ENCODE peak calls at places on chromosomes 12 and 14, in six cellular contexts. N is endothelial cell of umbilical vein, L is A549, K is GM12878, F is K562, R is HepG2. V is an unnamed sample.

GRCh38 chr14:50520947-50521815 is 11.2 kb downstream of the MAP4K5 start:
- DNase-seq in N (peak; percentile 92), L (peak; percentile 59), K (peak; percentile 56), F (peak; percentile 10), R (no peak), V (no peak)

GRCh38 chr12:68222336-68222735 is 3.3 kb downstream of the IL26 start:
- DNase-seq in N (no peak), L (no peak), K (no peak), F (no peak), R (no peak), V (no peak)

GRCh38 chr12:69527506-69528272 is 57.5 kb downstream of the FRS2 start:
- DNase-seq in N (peak; percentile 33), L (no peak), K (no peak), F (no peak), R (no peak), V (no peak)

GRCh38 chr14:73712540-73713141 is 1.5 kb downstream of the PNMA1 start:
- DNase-seq in N (peak; percentile 35), L (no peak), K (no peak), F (peak; percentile 25), R (no peak), V (peak; percentile 79)

GRCh38 chr12:62530596-62530995 is 64.0 kb downstream of the MON2 start:
- DNase-seq in N (no peak), L (no peak), K (no peak), F (no peak), R (no peak), V (no peak)

GRCh38 chr14:90295870-90296516 is 35.7 kb downstream of the NRDE2 start:
- DNase-seq in N (no peak), L (no peak), K (no peak), F (no peak), R (no peak), V (peak; percentile 86)

GRCh38 chr12:89179245-89179644 is 173.1 kb downstream of the DUSP6 start:
- DNase-seq in N (no peak), L (no peak), K (no peak), F (no peak), R (no peak), V (no peak)

GRCh38 chr14:24315807-24316596 is 4.7 kb downstream of the LTB4R start:
- DNase-seq in N (peak; percentile 37), L (no peak), K (no peak), F (peak; percentile 62), R (peak; percentile 65), V (no peak)

GRCh38 chr12:32120419-32120818 is 13.8 kb downstream of the BICD1 start:
- DNase-seq in N (peak; percentile 27), L (no peak), K (no peak), F (no peak), R (no peak), V (no peak)

GRCh38 chr12:114694436-114695304 is 10.7 kb upstream of the TBX3 start:
- DNase-seq in N (no peak), L (no peak), K (no peak), F (no peak), R (no peak), V (no peak)

GRCh38 chr14:81625343-81625742 is 91.7 kb upstream of the SEL1L start:
- DNase-seq in N (no peak), L (peak; percentile 8), K (no peak), F (no peak), R (peak; percentile 28), V (peak; percentile 46)

GRCh38 chr12:131074221-131075083 is 120.7 kb downstream of the ADGRD1 start:
- DNase-seq in N (no peak), L (no peak), K (no peak), F (no peak), R (no peak), V (no peak)

GRCh38 chr14:96811265-96811664 is 14.1 kb downstream of the VRK1 start:
- DNase-seq in N (no peak), L (no peak), K (no peak), F (no peak), R (no peak), V (no peak)

GRCh38 chr12:94644622-94645021 is 5.7 kb downstream of the TMCC3 start:
- DNase-seq in N (peak; percentile 78), L (no peak), K (peak; percentile 49), F (no peak), R (no peak), V (peak; percentile 48)

GRCh38 chr14:88695873-88696272 is 96.9 kb downstream of the EML5 start:
- DNase-seq in N (no peak), L (no peak), K (no peak), F (no peak), R (no peak), V (no peak)

GRCh38 chr14:63200767-63201166 is 3.5 kb upstream of the RHOJ start:
- DNase-seq in N (no peak), L (no peak), K (no peak), F (no peak), R (no peak), V (no peak)

GRCh38 chr14:75306917-75307699 is 28.5 kb downstream of the FOS start:
- DNase-seq in N (no peak), L (peak; percentile 66), K (no peak), F (peak; percentile 23), R (no peak), V (peak; percentile 70)

GRCh38 chr12:15151141-15152091 is 69.8 kb downstream of the RERG start:
- DNase-seq in N (peak; percentile 50), L (no peak), K (no peak), F (no peak), R (peak; percentile 5), V (peak; percentile 14)

GRCh38 chr14:32078030-32078793 is 1.1 kb downstream of the ARHGAP5 start:
- DNase-seq in N (peak; percentile 67), L (peak; percentile 21), K (no peak), F (peak; percentile 17), R (peak; percentile 70), V (peak; percentile 21)

GRCh38 chr12:14259481-14260010 is 105.9 kb upstream of the ATF7IP start:
- DNase-seq in N (no peak), L (no peak), K (no peak), F (no peak), R (no peak), V (no peak)

GRCh38 chr12:101078881-101079280 is 131.2 kb downstream of the SLC5A8 start:
- DNase-seq in N (no peak), L (no peak), K (no peak), F (no peak), R (no peak), V (no peak)

GRCh38 chr14:73873660-73874059 is 13.0 kb upstream of the ZNF410 start:
- DNase-seq in N (no peak), L (no peak), K (no peak), F (no peak), R (no peak), V (no peak)

DNA sequence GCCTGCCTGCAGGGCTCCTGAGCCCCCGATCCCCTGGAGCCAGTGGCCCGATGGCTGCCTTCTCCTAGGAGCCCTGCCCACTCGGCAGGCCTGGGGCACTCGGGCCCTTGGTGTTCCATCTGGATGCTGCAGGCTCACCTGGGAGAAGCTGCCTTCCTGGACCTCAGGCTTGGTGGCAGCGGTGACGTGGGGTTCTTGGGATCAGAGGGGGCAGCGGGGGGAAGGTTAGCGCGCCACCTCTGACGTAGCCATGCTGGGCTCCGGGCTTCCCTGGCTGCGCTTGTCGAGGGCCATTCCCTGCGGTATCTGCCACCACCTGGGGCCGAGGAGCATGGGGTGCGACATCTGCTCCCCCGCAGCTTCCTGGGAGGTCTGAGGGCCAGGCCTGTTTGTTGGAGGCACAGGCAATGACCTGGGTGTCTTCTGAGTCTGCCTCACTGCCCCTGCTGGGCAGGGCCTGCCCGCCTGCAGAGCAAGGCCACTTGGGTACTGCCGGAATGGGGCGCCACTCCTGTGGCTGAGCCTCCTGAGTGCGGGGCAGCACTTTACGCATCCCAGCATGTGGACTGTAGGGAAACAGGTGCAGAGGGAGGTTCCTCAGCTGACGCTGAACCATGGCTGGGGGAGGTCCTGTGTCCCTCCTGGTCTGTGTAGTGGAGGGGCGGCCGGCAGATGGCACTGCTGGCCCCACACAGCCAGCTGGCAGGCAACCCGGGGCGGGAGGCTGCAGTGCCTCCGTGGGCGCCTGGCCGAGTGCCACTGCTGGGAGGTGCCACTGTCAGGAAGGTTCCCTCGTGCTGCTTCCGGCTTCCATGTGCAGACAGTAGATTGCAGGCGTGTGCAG is 20.3 kb downstream of the MTA1 start:
- DNase-seq in N (peak; percentile 19), L (peak; percentile 60), K (no peak), F (no peak), R (no peak), V (no peak)
- TF ChIP-seq MYC in N (no peak), L (no peak), K (no peak), F (no peak), R (no peak), V (no peak)

GRCh38 chr14:92294506-92294905 is 28.5 kb upstream of the SLC24A4 start:
- DNase-seq in N (no peak), L (no peak), K (no peak), F (peak; percentile 25), R (no peak), V (no peak)
- TF ChIP-seq MYC in N (no peak), L (no peak), K (no peak), F (no peak), R (no peak), V (no peak)

GRCh38 chr12:112163471-112164325 is 38.3 kb downstream of the TRAFD1 start:
- DNase-seq in N (no peak), L (no peak), K (no peak), F (no peak), R (no peak), V (no peak)
- TF ChIP-seq MYC in N (no peak), L (no peak), K (no peak), F (no peak), R (no peak), V (no peak)

DNA sequence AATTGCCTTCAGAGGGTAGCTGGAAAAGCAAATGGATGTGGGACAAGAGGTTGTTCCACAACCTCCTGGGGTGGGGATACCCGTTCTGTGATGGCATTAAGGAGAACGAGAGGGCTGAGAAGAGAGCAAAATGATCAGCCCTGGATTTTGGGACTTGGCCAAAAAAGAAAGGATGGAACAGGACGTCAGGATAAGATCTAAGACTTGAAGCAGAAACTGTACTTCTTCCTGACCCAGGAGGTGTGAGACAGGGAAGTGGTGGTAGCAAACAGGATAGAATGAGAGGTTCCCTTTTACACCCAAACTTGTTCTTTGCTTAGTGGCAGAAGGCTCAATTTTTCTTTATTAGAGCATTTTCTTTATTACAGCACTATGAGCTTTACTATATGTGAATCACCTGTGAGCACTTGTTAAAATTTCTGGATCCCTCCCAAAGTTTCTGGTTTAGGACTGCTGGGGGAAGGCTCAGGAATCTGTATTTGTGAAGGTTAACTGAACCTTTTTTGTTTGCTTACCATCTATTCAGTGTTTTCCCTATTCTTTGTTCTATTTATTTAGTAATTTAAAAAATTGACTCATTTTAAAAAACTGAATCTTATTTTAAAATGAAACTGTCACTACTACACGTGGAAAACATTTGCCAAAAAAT is 59.2 kb downstream of the ERC1 start:
- DNase-seq in N (no peak), L (no peak), K (no peak), F (no peak), R (no peak), V (peak; percentile 9)
- TF ChIP-seq MYC in N (no peak), L (no peak), K (no peak), F (no peak), R (no peak), V (no peak)

GRCh38 chr14:21614245-21614644 is 20.5 kb downstream of the OR10G2 start:
- DNase-seq in N (no peak), L (no peak), K (no peak), F (no peak), R (no peak), V (no peak)
- TF ChIP-seq MYC in N (no peak), L (no peak), K (no peak), F (no peak), R (no peak), V (no peak)

DNA sequence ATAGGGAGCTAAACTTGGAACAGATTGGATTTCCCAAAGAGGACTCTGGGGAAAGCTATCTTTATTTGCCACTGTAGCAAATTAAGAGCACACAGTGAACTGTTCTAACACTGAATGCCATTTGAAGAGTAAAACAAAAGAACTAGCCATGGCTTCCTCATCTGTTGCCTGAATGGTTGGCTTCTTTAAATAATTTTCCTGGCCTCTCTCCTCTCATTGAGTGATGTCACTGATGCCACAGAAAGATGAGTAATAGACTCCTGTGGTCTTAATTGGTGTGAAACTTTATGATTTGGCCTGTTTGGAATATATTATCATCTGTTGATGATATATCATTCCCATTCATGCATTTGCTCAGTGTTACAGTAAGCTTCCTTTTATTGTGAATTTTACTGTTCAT is 42.5 kb downstream of the WDR20 start:
- DNase-seq in N (peak; percentile 26), L (no peak), K (no peak), F (no peak), R (no peak), V (peak; percentile 31)
- TF ChIP-seq MYC in N (no peak), L (no peak), K (no peak), F (no peak), R (no peak), V (no peak)

V was measured in NB4.